ENCODE peak calls at places on chromosome 7, in nine cellular contexts. X, J, H, S, L, D, M, G and B are unnamed samples.

GRCh38 chr7:138980575-138981285 is 459 bp downstream of the KIAA1549 start:
- DNase-seq in X (peak), J (peak), H (no peak), S (peak), L (no peak), D (no peak), M (peak), G (no peak), B (no peak)

GRCh38 chr7:22001345-22002004 is 55.8 kb upstream of the CDCA7L start:
- DNase-seq in X (no peak), J (peak), H (no peak), S (peak), L (peak), D (no peak), M (peak), G (no peak), B (no peak)

GRCh38 chr7:37225255-37226012 is 223.2 kb downstream of the ELMO1 start:
- DNase-seq in X (no peak), J (no peak), H (no peak), S (no peak), L (no peak), D (no peak), M (peak), G (no peak), B (no peak)

GRCh38 chr7:44101966-44102845 is 1.9 kb upstream of the AEBP1 start:
- DNase-seq in X (no peak), J (no peak), H (no peak), S (peak), L (peak), D (no peak), M (no peak), G (no peak), B (no peak)

GRCh38 chr7:95772298-95772770 is at the start of gene DYNC1I1:
- DNase-seq in X (peak), J (no peak), H (peak), S (peak), L (peak), D (peak), M (peak), G (peak), B (peak)

GRCh38 chr7:50866343-50867047 is 83.8 kb upstream of the GRB10 start:
- DNase-seq in X (no peak), J (no peak), H (no peak), S (no peak), L (no peak), D (no peak), M (no peak), G (no peak), B (no peak)

GRCh38 chr7:4683884-4684565 is 1.9 kb downstream of the FOXK1 start:
- DNase-seq in X (peak), J (no peak), H (peak), S (peak), L (peak), D (peak), M (no peak), G (peak), B (no peak)

GRCh38 chr7:100974021-100974420 is 4.7 kb downstream of the MUC12 start:
- DNase-seq in X (no peak), J (no peak), H (no peak), S (no peak), L (peak), D (no peak), M (no peak), G (no peak), B (no peak)

GRCh38 chr7:50335795-50336754 is 31.6 kb downstream of the IKZF1 start:
- DNase-seq in X (no peak), J (peak), H (peak), S (no peak), L (no peak), D (no peak), M (no peak), G (no peak), B (no peak)

GRCh38 chr7:83947260-83947659 is 247.3 kb downstream of the SEMA3A start:
- DNase-seq in X (no peak), J (peak), H (no peak), S (no peak), L (no peak), D (peak), M (peak), G (peak), B (peak)

GRCh38 chr7:40697653-40698052 is 562.8 kb downstream of the SUGCT start:
- DNase-seq in X (no peak), J (no peak), H (no peak), S (no peak), L (no peak), D (no peak), M (no peak), G (no peak), B (no peak)

GRCh38 chr7:41567350-41568114 is 135.4 kb downstream of the INHBA start:
- DNase-seq in X (no peak), J (no peak), H (no peak), S (no peak), L (peak), D (no peak), M (no peak), G (no peak), B (no peak)

GRCh38 chr7:29987821-29988317 is 1.7 kb downstream of the SCRN1 start:
- DNase-seq in X (no peak), J (no peak), H (no peak), S (peak), L (peak), D (peak), M (peak), G (no peak), B (no peak)

GRCh38 chr7:148262721-148263229 is 327.8 kb upstream of the C7orf33 start:
- DNase-seq in X (peak), J (peak), H (peak), S (peak), L (peak), D (peak), M (peak), G (peak), B (peak)

GRCh38 chr7:157841757-157842390 is 505.1 kb downstream of the DNAJB6 start:
- DNase-seq in X (no peak), J (no peak), H (peak), S (no peak), L (peak), D (no peak), M (no peak), G (no peak), B (no peak)

DNA sequence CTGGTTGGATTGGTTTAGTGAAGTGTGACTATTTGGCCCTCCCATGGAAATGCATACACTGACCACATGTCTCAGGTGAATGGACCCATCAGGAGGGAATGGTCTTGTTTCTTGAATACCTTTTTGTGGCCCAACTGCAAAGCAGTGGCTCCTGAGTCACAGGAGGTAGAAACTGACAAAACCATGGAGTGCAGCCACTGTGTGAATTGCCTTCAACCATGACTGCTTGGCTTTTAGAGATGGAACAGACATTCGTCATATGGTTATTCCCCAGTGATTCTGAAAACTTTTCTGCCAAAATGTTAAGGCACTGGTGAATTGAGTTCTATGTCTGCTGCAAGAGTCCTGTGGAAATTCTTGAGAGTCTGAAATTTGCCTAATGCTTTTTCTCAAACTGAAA is 64.7 kb downstream of the CDK14 start:
- DNase-seq in X (no peak), J (no peak), H (no peak), S (no peak), L (no peak), D (no peak), M (no peak), G (no peak), B (no peak)
- H3K27ac ChIP-seq in X (no peak), J (no peak), H (no peak), S (no peak), L (no peak), D (no peak), M (no peak), G (no peak), B (no peak)

GRCh38 chr7:136130819-136131637 is 153.9 kb upstream of the MTPN start:
- DNase-seq in X (no peak), J (no peak), H (no peak), S (no peak), L (no peak), D (no peak), M (no peak), G (no peak), B (no peak)
- H3K27ac ChIP-seq in X (no peak), J (no peak), H (no peak), S (no peak), L (no peak), D (no peak), M (no peak), G (no peak), B (no peak)

GRCh38 chr7:143299346-143299745 is 11.2 kb downstream of the CASP2 start:
- DNase-seq in X (no peak), J (no peak), H (no peak), S (no peak), L (peak), D (no peak), M (no peak), G (no peak), B (no peak)
- H3K27ac ChIP-seq in X (no peak), J (no peak), H (no peak), S (no peak), L (no peak), D (no peak), M (no peak), G (no peak), B (no peak)

DNA sequence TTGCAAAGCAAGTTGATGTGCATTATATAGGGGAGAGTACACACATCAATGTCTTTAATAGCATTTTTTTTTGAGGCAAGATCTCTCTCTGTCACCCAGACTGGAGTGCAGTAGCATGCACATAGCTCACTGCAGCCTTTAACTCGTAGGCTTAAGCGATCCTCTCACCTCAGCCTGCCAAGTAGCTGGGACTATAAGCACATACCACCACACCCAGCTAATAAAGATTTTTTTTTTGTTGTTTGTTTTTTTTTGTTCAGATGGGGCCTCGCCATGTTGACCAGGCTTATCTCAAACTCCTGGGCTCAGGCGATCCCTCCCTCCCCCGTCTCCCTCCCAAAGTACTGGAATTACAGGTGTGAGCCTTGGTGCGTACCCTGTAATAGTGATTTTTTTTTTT is 1.5 kb downstream of the UMAD1 start:
- DNase-seq in X (no peak), J (no peak), H (no peak), S (no peak), L (no peak), D (peak), M (no peak), G (no peak), B (no peak)
- H3K27ac ChIP-seq in X (no peak), J (peak), H (no peak), S (no peak), L (no peak), D (peak), M (no peak), G (no peak), B (no peak)

DNA sequence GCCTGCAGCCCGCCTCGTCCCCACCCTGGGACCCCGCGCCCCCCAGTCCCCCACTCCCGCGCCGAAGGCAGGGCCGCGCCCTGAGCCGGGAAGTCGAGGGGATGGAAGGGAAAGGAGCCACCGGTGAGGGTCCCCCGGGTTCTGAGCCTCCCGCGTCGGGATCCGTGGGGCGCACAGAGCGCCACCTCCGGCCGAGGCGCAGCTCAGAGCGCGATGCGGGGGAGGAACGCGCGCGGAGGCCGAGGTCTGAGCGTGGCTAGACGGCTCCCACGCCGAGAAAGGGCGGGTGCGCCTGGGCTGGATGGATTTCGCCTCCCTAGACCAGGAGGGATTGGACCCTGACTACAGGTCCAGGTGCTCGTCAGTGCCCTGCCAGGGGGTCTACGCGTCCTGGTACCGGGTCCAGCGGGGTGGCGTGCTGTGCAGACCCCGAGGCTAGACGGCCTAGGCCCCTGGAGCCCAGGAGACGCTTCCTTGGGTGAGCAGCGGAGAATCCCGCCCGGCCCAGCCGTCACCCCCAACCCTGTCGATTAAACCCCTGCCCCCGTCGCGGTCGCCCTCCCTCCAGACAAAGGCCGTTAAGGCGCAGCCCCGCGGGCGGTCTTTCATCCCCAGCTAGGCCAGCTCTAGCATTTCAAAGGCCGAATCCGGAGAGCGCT is 986 bp upstream of the PDGFA start:
- DNase-seq in X (no peak), J (no peak), H (no peak), S (no peak), L (peak), D (no peak), M (peak), G (no peak), B (peak)
- H3K27ac ChIP-seq in X (no peak), J (peak), H (peak), S (peak), L (no peak), D (peak), M (no peak), G (peak), B (peak)

GRCh38 chr7:133602291-133602690 is 349.4 kb downstream of the EXOC4 start:
- DNase-seq in X (no peak), J (no peak), H (no peak), S (no peak), L (peak), D (peak), M (peak), G (no peak), B (no peak)

DNA sequence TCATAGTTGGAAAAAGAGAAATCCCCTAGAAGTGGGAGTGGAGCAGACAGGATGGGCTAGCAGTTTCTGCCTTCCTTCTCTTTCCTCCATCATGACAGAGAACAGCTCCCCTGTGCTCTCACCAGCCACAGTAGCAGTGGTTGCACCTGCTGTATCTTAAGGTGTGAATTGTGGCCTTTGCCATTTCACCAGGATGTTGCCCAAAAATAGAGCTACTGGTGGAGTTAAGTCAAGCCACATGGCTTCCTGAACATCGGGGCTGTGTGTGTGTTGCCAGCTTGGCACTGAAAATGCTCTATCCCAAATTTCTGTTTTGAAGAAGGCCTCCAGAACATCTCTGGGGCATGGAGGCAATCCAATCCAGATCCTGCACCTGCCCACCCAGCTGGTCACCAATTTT is 348.7 kb downstream of the EXOC4 start:
- DNase-seq in X (no peak), J (peak), H (no peak), S (no peak), L (no peak), D (no peak), M (no peak), G (no peak), B (no peak)
- H3K27ac ChIP-seq in X (no peak), J (no peak), H (no peak), S (no peak), L (no peak), D (no peak), M (no peak), G (no peak), B (no peak)

DNA sequence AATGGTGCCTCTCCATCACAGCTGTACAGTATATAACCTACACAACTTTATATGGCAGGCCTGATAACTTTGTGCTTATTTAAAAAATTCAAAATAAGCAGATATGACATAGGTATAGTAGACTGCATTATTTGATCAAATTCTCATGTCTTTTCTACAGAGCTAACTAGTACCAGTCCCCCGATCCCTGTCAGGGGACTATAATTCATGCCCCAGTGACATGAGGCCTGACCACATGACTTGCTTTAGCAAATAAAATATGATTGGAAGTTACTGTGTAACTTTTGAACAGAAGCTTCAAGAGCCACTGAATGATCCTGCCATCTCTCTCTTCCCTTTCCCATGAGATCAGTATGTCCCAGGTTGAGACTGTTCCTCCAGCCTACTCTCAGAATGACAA is 49.2 kb upstream of the WNT2 start:
- DNase-seq in X (no peak), J (no peak), H (no peak), S (no peak), L (no peak), D (no peak), M (no peak), G (no peak), B (no peak)
- H3K27ac ChIP-seq in X (no peak), J (no peak), H (no peak), S (no peak), L (no peak), D (no peak), M (no peak), G (no peak), B (no peak)

DNA sequence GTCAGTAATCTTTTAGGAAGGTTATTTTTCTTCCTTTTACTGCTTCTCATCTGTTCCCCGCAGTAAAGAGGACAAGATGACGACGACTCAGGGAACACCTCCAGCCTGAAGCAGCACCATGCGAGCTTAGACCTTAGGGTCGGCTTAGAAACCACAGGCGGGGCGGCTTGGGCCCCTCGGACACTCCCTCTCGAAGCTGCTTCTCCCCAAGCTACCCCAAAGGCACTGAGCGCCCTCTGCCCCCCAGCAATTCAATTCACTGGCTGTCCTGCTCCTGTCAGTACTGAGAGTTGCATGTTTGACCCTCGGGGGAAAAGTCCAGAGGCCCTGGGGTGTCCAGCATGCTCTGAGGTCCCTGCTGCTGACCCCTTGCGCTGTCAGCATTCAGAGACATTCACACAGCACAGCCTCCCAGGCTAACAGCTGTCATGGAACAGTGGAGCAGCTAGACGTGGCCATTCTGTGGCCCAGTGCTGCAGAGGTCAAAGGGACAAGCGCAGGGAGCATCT is 112.7 kb downstream of the EGFR start:
- DNase-seq in X (no peak), J (no peak), H (no peak), S (no peak), L (no peak), D (no peak), M (no peak), G (no peak), B (no peak)
- H3K27ac ChIP-seq in X (peak), J (no peak), H (peak), S (peak), L (peak), D (no peak), M (no peak), G (peak), B (no peak)

GRCh38 chr7:24709585-24710360 is 47.5 kb downstream of the GSDME start:
- DNase-seq in X (no peak), J (no peak), H (no peak), S (no peak), L (no peak), D (no peak), M (no peak), G (no peak), B (no peak)
- H3K27ac ChIP-seq in X (no peak), J (no peak), H (no peak), S (no peak), L (no peak), D (no peak), M (no peak), G (no peak), B (no peak)

GRCh38 chr7:28885771-28886170 is 72.4 kb downstream of the TRIL start:
- DNase-seq in X (no peak), J (no peak), H (no peak), S (no peak), L (no peak), D (no peak), M (no peak), G (no peak), B (no peak)
- H3K27ac ChIP-seq in X (no peak), J (no peak), H (no peak), S (no peak), L (no peak), D (no peak), M (no peak), G (no peak), B (no peak)